ENCODE peak calls at places on chromosomes 16 and 17, in six cellular contexts. J is MM.1S, X is HCT116, T is hepatocyte, B is PC-3, I is GM23338. C is an unnamed sample.
A peak's percentile ranks its signal among the peaks of the same experiment; 100 is the strongest.

GRCh38 chr16:67104845-67105244 is 4.9 kb upstream of the PHAF1 start:
- DNase-seq in I (no peak), B (no peak), X (no peak), J (no peak), T (no peak), C (peak; percentile 11)

GRCh38 chr16:77866769-77867168 is 78.4 kb downstream of the VAT1L start:
- DNase-seq in J (no peak), X (no peak), T (no peak), B (no peak), I (no peak), C (no peak)

GRCh38 chr16:86772231-86772510 is 193.8 kb downstream of the FOXL1 start:
- DNase-seq in J (no peak), T (no peak), X (no peak), B (no peak), I (no peak), C (no peak)

GRCh38 chr17:27975146-27976011 is 67.1 kb upstream of the NLK start:
- DNase-seq in X (no peak), B (peak; percentile 79), T (no peak), J (no peak), I (no peak), C (peak; percentile 16)

GRCh38 chr17:39867084-39867890 is 715 bp upstream of the ZPBP2 start:
- DNase-seq in I (no peak), B (no peak), T (no peak), X (no peak), J (peak; percentile 91), C (no peak)

GRCh38 chr16:89476379-89476778 is 14.0 kb downstream of the ANKRD11 start:
- DNase-seq in T (no peak), X (no peak), J (no peak), B (peak; percentile 71), I (no peak), C (peak; percentile 87)

GRCh38 chr16:24077292-24077691 is 178.8 kb upstream of the CACNG3 start:
- DNase-seq in I (no peak), B (no peak), T (no peak), X (no peak), J (no peak), C (no peak)

GRCh38 chr17:82419471-82419995 is 1.1 kb upstream of the OGFOD3 start:
- DNase-seq in J (peak; percentile 62), X (no peak), I (no peak), T (no peak), B (peak; percentile 7), C (no peak)

GRCh38 chr16:15526731-15527130 is 92.3 kb downstream of the BMERB1 start:
- DNase-seq in X (no peak), I (no peak), J (no peak), B (no peak), T (no peak), C (no peak)

GRCh38 chr16:75632857-75633256 is 9.8 kb upstream of the ADAT1 start:
- DNase-seq in X (no peak), J (no peak), I (no peak), T (peak; percentile 37), B (no peak), C (no peak)

GRCh38 chr17:26818736-26819135 is 475.2 kb upstream of the WSB1 start:
- DNase-seq in T (peak; percentile 5), B (no peak), I (peak; percentile 3), X (peak; percentile 10), J (no peak), C (no peak)

GRCh38 chr17:38598995-38599394 is 6.8 kb downstream of the SRCIN1 start:
- DNase-seq in X (no peak), I (no peak), T (no peak), J (no peak), B (no peak), C (no peak)

GRCh38 chr16:11914759-11915643 is 755 bp downstream of the GSPT1 start:
- DNase-seq in T (peak; percentile 72), I (peak; percentile 63), X (no peak), J (peak; percentile 46), B (peak; percentile 23), C (no peak)

GRCh38 chr17:76378548-76379274 is 5.7 kb upstream of the SPHK1 start:
- DNase-seq in J (no peak), X (no peak), B (no peak), T (no peak), I (no peak), C (no peak)

GRCh38 chr17:38687291-38687690 is 12.5 kb upstream of the EPOP start:
- DNase-seq in T (no peak), I (no peak), J (no peak), B (no peak), X (no peak), C (no peak)

GRCh38 chr17:66431080-66431795 is 128.8 kb downstream of the PRKCA start:
- DNase-seq in J (no peak), T (no peak), I (no peak), X (no peak), B (no peak), C (no peak)
- TF ChIP-seq CTCF in J (no peak), T (no peak), I (no peak), X (no peak), B (no peak), C (no peak)

GRCh38 chr16:73232555-73233422 is 184.9 kb upstream of the ZFHX3 start:
- DNase-seq in X (peak; percentile 36), I (no peak), J (no peak), B (peak; percentile 7), T (peak; percentile 82), C (no peak)
- TF ChIP-seq EZH2 in X (no peak), I (no peak), J (no peak), B (no peak), T (no peak), C (no peak)

DNA sequence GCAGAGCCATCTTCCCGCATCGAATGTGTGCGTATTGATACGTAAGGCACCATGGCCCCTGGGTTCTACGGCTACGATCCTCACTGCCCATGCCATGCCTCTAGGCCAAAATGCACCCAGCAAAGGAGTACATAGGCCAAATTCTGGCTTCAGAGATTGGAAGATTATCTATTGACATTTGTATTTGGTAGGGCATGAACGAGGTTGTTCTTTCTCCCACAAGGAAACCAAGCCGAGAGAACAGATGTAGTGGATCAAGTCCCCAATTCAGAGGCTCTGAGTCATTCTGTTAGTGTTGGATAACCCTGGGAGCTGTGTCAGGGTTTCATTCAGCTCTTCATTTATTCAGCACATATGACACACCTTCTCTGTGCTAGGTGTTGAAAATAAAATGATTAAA is 36.5 kb downstream of the HOXB1 start:
- DNase-seq in I (no peak), X (no peak), J (no peak), T (no peak), B (peak; percentile 49), C (no peak)
- H3K9me2 ChIP-seq in I (no peaks in the 10 kb centered on the region), X (no peaks in the 10 kb centered on the region), J (no peaks in the 10 kb centered on the region), T (no peaks in the 10 kb centered on the region), B (no peaks in the 10 kb centered on the region), C (no peaks in the 10 kb centered on the region)

GRCh38 chr17:79841369-79842135 is 2.3 kb upstream of the CBX4 start:
- DNase-seq in T (peak; percentile 40), J (no peak), I (peak; percentile 69), X (no peak), B (no peak), C (no peak)

GRCh38 chr17:79838541-79839274 is 532 bp downstream of the CBX4 start:
- DNase-seq in I (peak; percentile 90), B (peak; percentile 46), J (peak; percentile 43), T (peak; percentile 79), X (no peak), C (no peak)

GRCh38 chr17:79839363-79840203 is at the start of gene CBX4:
- DNase-seq in X (peak; percentile 87), J (peak; percentile 96), I (peak; percentile 94), T (peak; percentile 98), B (peak; percentile 98), C (peak; percentile 71)

GRCh38 chr17:79840989-79841286 is 1.7 kb upstream of the CBX4 start:
- DNase-seq in B (no peak), X (no peak), I (no peak), T (no peak), J (no peak), C (no peak)

DNA sequence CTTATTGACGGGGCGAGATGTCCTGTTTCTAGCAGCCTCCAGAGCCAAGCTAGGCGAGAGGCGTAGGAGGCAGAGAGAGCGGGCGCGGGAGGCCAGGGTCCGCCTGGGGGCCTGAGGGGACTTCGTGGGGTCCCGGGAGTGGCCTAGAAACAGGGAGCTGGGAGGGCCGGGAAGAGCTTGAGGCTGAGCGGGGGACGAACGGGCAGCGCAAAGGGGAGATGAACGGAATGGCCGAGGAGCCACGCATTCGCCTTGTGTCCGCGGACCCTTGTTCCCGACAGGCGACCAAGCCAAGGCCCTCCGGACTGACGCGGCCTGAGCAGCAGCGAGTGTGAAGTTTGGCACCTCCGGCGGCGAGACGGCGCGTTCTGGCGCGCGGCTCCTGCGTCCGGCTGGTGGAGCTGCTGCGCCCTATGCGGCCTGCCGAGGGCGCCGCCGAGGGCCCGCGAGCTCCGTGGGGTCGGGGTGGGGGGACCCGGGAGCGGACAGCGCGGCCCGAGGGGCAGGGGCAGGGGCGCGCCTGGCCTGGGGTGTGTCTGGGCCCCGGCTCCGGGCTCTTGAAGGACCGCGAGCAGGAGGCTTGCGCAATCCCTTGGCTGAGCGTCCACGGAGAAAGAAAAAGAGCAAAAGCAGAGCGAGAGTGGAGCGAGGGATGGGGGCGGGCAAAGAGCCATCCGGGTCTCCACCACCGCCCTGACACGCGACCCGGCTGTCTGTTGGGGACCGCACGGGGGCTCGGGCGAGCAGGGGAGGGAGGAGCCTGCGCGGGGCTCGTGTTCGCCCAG is 1.2 kb upstream of the CBX4 start:
- DNase-seq in I (peak; percentile 67), B (no peak), T (peak; percentile 78), X (no peak), J (no peak), C (no peak)
- TF ChIP-seq CTCF in I (peak; percentile 35), B (peak; percentile 27), T (peak; percentile 30), X (peak; percentile 10), J (no peak), C (no peak)

GRCh38 chr16:51155901-51156810 is 5.1 kb upstream of the SALL1 start:
- DNase-seq in T (peak; percentile 26), I (peak; percentile 67), X (no peak), B (no peak), J (no peak), C (no peak)
- TF ChIP-seq EZH2 in T (peak; percentile 73), I (peak; percentile 72), X (no peak), B (no peak), J (no peak), C (no peak)

GRCh38 chr16:21593530-21594289 is 5.7 kb upstream of the METTL9 start:
- DNase-seq in T (no peak), I (no peak), B (no peak), J (no peak), X (no peak), C (no peak)
- H3K9me2 ChIP-seq in T (no peaks in the 10 kb centered on the region), I (no peaks in the 10 kb centered on the region), B (no peaks in the 10 kb centered on the region), J (no peaks in the 10 kb centered on the region), X (no peaks in the 10 kb centered on the region), C (no peaks in the 10 kb centered on the region)

C was measured in PC-9.